ENCODE peak calls at places on chromosomes 3 and 15, in seven cellular contexts. One of them, this sample, is unnamed.

GRCh38 chr15:31292391-31293020 is 34.1 kb upstream of the KLF13 start:
- DNase-seq in activated gamma-delta T cell treated with Interleukin-2 at 50 U/mL for 16 hours: no peak
- DNase-seq in GOT3: no peak
- DNase-seq in stimulated activated CD4-positive, alpha-beta T cell treated with anti-CD3 and anti-CD28 coated beads, Interleukin-12 subunit alpha, Interleukin-12 subunit beta, amount 100 ng/mL, for 4 hours: no peak
- DNase-seq in CD4-positive, CD25-positive, alpha-beta regulatory T cell: no peak
- DNase-seq in NCI-H1436: no peak
- DNase-seq in neural crest cell: peak; percentile 0
- DNase-seq in this sample: no peak

GRCh38 chr15:55319537-55320325 is 709 bp downstream of the PIGB start:
- DNase-seq in activated gamma-delta T cell treated with Interleukin-2 at 50 U/mL for 16 hours: no peak
- DNase-seq in GOT3: no peak
- DNase-seq in stimulated activated CD4-positive, alpha-beta T cell treated with anti-CD3 and anti-CD28 coated beads, Interleukin-12 subunit alpha, Interleukin-12 subunit beta, amount 100 ng/mL, for 4 hours: no peak
- DNase-seq in CD4-positive, CD25-positive, alpha-beta regulatory T cell: no peak
- DNase-seq in NCI-H1436: no peak
- DNase-seq in neural crest cell: no peak
- DNase-seq in this sample: peak; percentile 72

GRCh38 chr15:30958219-30958618 is 33.2 kb downstream of the MTMR10 start:
- DNase-seq in activated gamma-delta T cell treated with Interleukin-2 at 50 U/mL for 16 hours: no peak
- DNase-seq in GOT3: no peak
- DNase-seq in stimulated activated CD4-positive, alpha-beta T cell treated with anti-CD3 and anti-CD28 coated beads, Interleukin-12 subunit alpha, Interleukin-12 subunit beta, amount 100 ng/mL, for 4 hours: no peak
- DNase-seq in CD4-positive, CD25-positive, alpha-beta regulatory T cell: no peak
- DNase-seq in NCI-H1436: no peak
- DNase-seq in neural crest cell: no peak
- DNase-seq in this sample: no peak

GRCh38 chr3:188264231-188265213 is 110.6 kb downstream of the LPP start:
- DNase-seq in activated gamma-delta T cell treated with Interleukin-2 at 50 U/mL for 16 hours: no peak
- DNase-seq in GOT3: no peak
- DNase-seq in stimulated activated CD4-positive, alpha-beta T cell treated with anti-CD3 and anti-CD28 coated beads, Interleukin-12 subunit alpha, Interleukin-12 subunit beta, amount 100 ng/mL, for 4 hours: no peak
- DNase-seq in CD4-positive, CD25-positive, alpha-beta regulatory T cell: no peak
- DNase-seq in NCI-H1436: no peak
- DNase-seq in neural crest cell: no peak
- DNase-seq in this sample: no peak

GRCh38 chr15:86138798-86139197 is 59.1 kb downstream of the AGBL1 start:
- DNase-seq in activated gamma-delta T cell treated with Interleukin-2 at 50 U/mL for 16 hours: no peak
- DNase-seq in GOT3: no peak
- DNase-seq in stimulated activated CD4-positive, alpha-beta T cell treated with anti-CD3 and anti-CD28 coated beads, Interleukin-12 subunit alpha, Interleukin-12 subunit beta, amount 100 ng/mL, for 4 hours: no peak
- DNase-seq in CD4-positive, CD25-positive, alpha-beta regulatory T cell: no peak
- DNase-seq in NCI-H1436: no peak
- DNase-seq in neural crest cell: no peak
- DNase-seq in this sample: no peak

GRCh38 chr15:88218557-88219214 is 37.9 kb downstream of the NTRK3 start:
- DNase-seq in activated gamma-delta T cell treated with Interleukin-2 at 50 U/mL for 16 hours: no peak
- DNase-seq in GOT3: no peak
- DNase-seq in stimulated activated CD4-positive, alpha-beta T cell treated with anti-CD3 and anti-CD28 coated beads, Interleukin-12 subunit alpha, Interleukin-12 subunit beta, amount 100 ng/mL, for 4 hours: no peak
- DNase-seq in CD4-positive, CD25-positive, alpha-beta regulatory T cell: no peak
- DNase-seq in NCI-H1436: no peak
- DNase-seq in neural crest cell: no peak
- DNase-seq in this sample: no peak

GRCh38 chr3:157027861-157028745 is 131.8 kb downstream of the CCNL1 start:
- DNase-seq in activated gamma-delta T cell treated with Interleukin-2 at 50 U/mL for 16 hours: no peak
- DNase-seq in GOT3: no peak
- DNase-seq in stimulated activated CD4-positive, alpha-beta T cell treated with anti-CD3 and anti-CD28 coated beads, Interleukin-12 subunit alpha, Interleukin-12 subunit beta, amount 100 ng/mL, for 4 hours: no peak
- DNase-seq in CD4-positive, CD25-positive, alpha-beta regulatory T cell: no peak
- DNase-seq in NCI-H1436: no peak
- DNase-seq in neural crest cell: no peak
- DNase-seq in this sample: no peak

GRCh38 chr3:188446014-188446413 is 292.1 kb downstream of the LPP start:
- DNase-seq in activated gamma-delta T cell treated with Interleukin-2 at 50 U/mL for 16 hours: no peak
- DNase-seq in GOT3: no peak
- DNase-seq in stimulated activated CD4-positive, alpha-beta T cell treated with anti-CD3 and anti-CD28 coated beads, Interleukin-12 subunit alpha, Interleukin-12 subunit beta, amount 100 ng/mL, for 4 hours: no peak
- DNase-seq in CD4-positive, CD25-positive, alpha-beta regulatory T cell: no peak
- DNase-seq in NCI-H1436: no peak
- DNase-seq in neural crest cell: no peak
- DNase-seq in this sample: no peak

GRCh38 chr3:64188810-64189560 is 36.3 kb downstream of the PRICKLE2 start:
- DNase-seq in activated gamma-delta T cell treated with Interleukin-2 at 50 U/mL for 16 hours: no peak
- DNase-seq in GOT3: no peak
- DNase-seq in stimulated activated CD4-positive, alpha-beta T cell treated with anti-CD3 and anti-CD28 coated beads, Interleukin-12 subunit alpha, Interleukin-12 subunit beta, amount 100 ng/mL, for 4 hours: no peak
- DNase-seq in CD4-positive, CD25-positive, alpha-beta regulatory T cell: no peak
- DNase-seq in NCI-H1436: no peak
- DNase-seq in neural crest cell: no peak
- DNase-seq in this sample: peak; percentile 77

GRCh38 chr15:35738370-35738769 is 192.4 kb upstream of the DPH6 start:
- DNase-seq in activated gamma-delta T cell treated with Interleukin-2 at 50 U/mL for 16 hours: no peak
- DNase-seq in GOT3: no peak
- DNase-seq in stimulated activated CD4-positive, alpha-beta T cell treated with anti-CD3 and anti-CD28 coated beads, Interleukin-12 subunit alpha, Interleukin-12 subunit beta, amount 100 ng/mL, for 4 hours: no peak
- DNase-seq in CD4-positive, CD25-positive, alpha-beta regulatory T cell: no peak
- DNase-seq in NCI-H1436: no peak
- DNase-seq in neural crest cell: no peak
- DNase-seq in this sample: no peak

GRCh38 chr15:49439678-49440375 is 16.8 kb downstream of the FGF7 start:
- DNase-seq in activated gamma-delta T cell treated with Interleukin-2 at 50 U/mL for 16 hours: no peak
- DNase-seq in GOT3: no peak
- DNase-seq in stimulated activated CD4-positive, alpha-beta T cell treated with anti-CD3 and anti-CD28 coated beads, Interleukin-12 subunit alpha, Interleukin-12 subunit beta, amount 100 ng/mL, for 4 hours: no peak
- DNase-seq in CD4-positive, CD25-positive, alpha-beta regulatory T cell: no peak
- DNase-seq in NCI-H1436: no peak
- DNase-seq in neural crest cell: no peak
- DNase-seq in this sample: no peak

GRCh38 chr15:101256756-101257155 is 4.9 kb upstream of the CHSY1 start:
- DNase-seq in activated gamma-delta T cell treated with Interleukin-2 at 50 U/mL for 16 hours: no peak
- DNase-seq in GOT3: no peak
- DNase-seq in stimulated activated CD4-positive, alpha-beta T cell treated with anti-CD3 and anti-CD28 coated beads, Interleukin-12 subunit alpha, Interleukin-12 subunit beta, amount 100 ng/mL, for 4 hours: no peak
- DNase-seq in CD4-positive, CD25-positive, alpha-beta regulatory T cell: no peak
- DNase-seq in NCI-H1436: no peak
- DNase-seq in neural crest cell: no peak
- DNase-seq in this sample: peak; percentile 13

GRCh38 chr3:179853176-179853575 is 183.6 kb downstream of the PEX5L start:
- DNase-seq in activated gamma-delta T cell treated with Interleukin-2 at 50 U/mL for 16 hours: no peak
- DNase-seq in GOT3: no peak
- DNase-seq in stimulated activated CD4-positive, alpha-beta T cell treated with anti-CD3 and anti-CD28 coated beads, Interleukin-12 subunit alpha, Interleukin-12 subunit beta, amount 100 ng/mL, for 4 hours: no peak
- DNase-seq in CD4-positive, CD25-positive, alpha-beta regulatory T cell: no peak
- DNase-seq in NCI-H1436: no peak
- DNase-seq in neural crest cell: no peak
- DNase-seq in this sample: no peak

GRCh38 chr3:41580274-41580959 is 381.1 kb downstream of the CTNNB1 start:
- DNase-seq in activated gamma-delta T cell treated with Interleukin-2 at 50 U/mL for 16 hours: no peak
- DNase-seq in GOT3: no peak
- DNase-seq in stimulated activated CD4-positive, alpha-beta T cell treated with anti-CD3 and anti-CD28 coated beads, Interleukin-12 subunit alpha, Interleukin-12 subunit beta, amount 100 ng/mL, for 4 hours: no peak
- DNase-seq in CD4-positive, CD25-positive, alpha-beta regulatory T cell: no peak
- DNase-seq in NCI-H1436: no peak
- DNase-seq in neural crest cell: no peak
- DNase-seq in this sample: no peak

GRCh38 chr3:159766563-159767185 is 222.0 kb upstream of the IL12A start:
- DNase-seq in activated gamma-delta T cell treated with Interleukin-2 at 50 U/mL for 16 hours: no peak
- DNase-seq in GOT3: no peak
- DNase-seq in stimulated activated CD4-positive, alpha-beta T cell treated with anti-CD3 and anti-CD28 coated beads, Interleukin-12 subunit alpha, Interleukin-12 subunit beta, amount 100 ng/mL, for 4 hours: no peak
- DNase-seq in CD4-positive, CD25-positive, alpha-beta regulatory T cell: no peak
- DNase-seq in NCI-H1436: no peak
- DNase-seq in neural crest cell: no peak
- DNase-seq in this sample: peak; percentile 75

GRCh38 chr15:80175436-80175835 is 22.6 kb downstream of the FAH start:
- DNase-seq in activated gamma-delta T cell treated with Interleukin-2 at 50 U/mL for 16 hours: no peak
- DNase-seq in GOT3: no peak
- DNase-seq in stimulated activated CD4-positive, alpha-beta T cell treated with anti-CD3 and anti-CD28 coated beads, Interleukin-12 subunit alpha, Interleukin-12 subunit beta, amount 100 ng/mL, for 4 hours: no peak
- DNase-seq in CD4-positive, CD25-positive, alpha-beta regulatory T cell: no peak
- DNase-seq in NCI-H1436: no peak
- DNase-seq in neural crest cell: no peak
- DNase-seq in this sample: no peak

GRCh38 chr3:131072099-131072559 is 45.5 kb downstream of the NEK11 start:
- DNase-seq in activated gamma-delta T cell treated with Interleukin-2 at 50 U/mL for 16 hours: no peak
- DNase-seq in GOT3: no peak
- DNase-seq in stimulated activated CD4-positive, alpha-beta T cell treated with anti-CD3 and anti-CD28 coated beads, Interleukin-12 subunit alpha, Interleukin-12 subunit beta, amount 100 ng/mL, for 4 hours: no peak
- DNase-seq in CD4-positive, CD25-positive, alpha-beta regulatory T cell: no peak
- DNase-seq in NCI-H1436: no peak
- DNase-seq in neural crest cell: no peak
- DNase-seq in this sample: no peak

GRCh38 chr3:4421121-4421520 is 45.9 kb downstream of the SUMF1 start:
- DNase-seq in activated gamma-delta T cell treated with Interleukin-2 at 50 U/mL for 16 hours: no peak
- DNase-seq in GOT3: no peak
- DNase-seq in stimulated activated CD4-positive, alpha-beta T cell treated with anti-CD3 and anti-CD28 coated beads, Interleukin-12 subunit alpha, Interleukin-12 subunit beta, amount 100 ng/mL, for 4 hours: no peak
- DNase-seq in CD4-positive, CD25-positive, alpha-beta regulatory T cell: no peak
- DNase-seq in NCI-H1436: no peak
- DNase-seq in neural crest cell: no peak
- DNase-seq in this sample: no peak

GRCh38 chr15:89469331-89470107 is 26.9 kb downstream of the RHCG start:
- DNase-seq in activated gamma-delta T cell treated with Interleukin-2 at 50 U/mL for 16 hours: no peak
- DNase-seq in GOT3: no peak
- DNase-seq in stimulated activated CD4-positive, alpha-beta T cell treated with anti-CD3 and anti-CD28 coated beads, Interleukin-12 subunit alpha, Interleukin-12 subunit beta, amount 100 ng/mL, for 4 hours: no peak
- DNase-seq in CD4-positive, CD25-positive, alpha-beta regulatory T cell: no peak
- DNase-seq in NCI-H1436: peak; percentile 64
- DNase-seq in neural crest cell: no peak
- DNase-seq in this sample: no peak

GRCh38 chr15:57375827-57376694 is at the start of gene CGNL1:
- DNase-seq in activated gamma-delta T cell treated with Interleukin-2 at 50 U/mL for 16 hours: no peak
- DNase-seq in GOT3: no peak
- DNase-seq in stimulated activated CD4-positive, alpha-beta T cell treated with anti-CD3 and anti-CD28 coated beads, Interleukin-12 subunit alpha, Interleukin-12 subunit beta, amount 100 ng/mL, for 4 hours: no peak
- DNase-seq in CD4-positive, CD25-positive, alpha-beta regulatory T cell: no peak
- DNase-seq in NCI-H1436: no peak
- DNase-seq in neural crest cell: peak; percentile 40
- DNase-seq in this sample: no peak

GRCh38 chr3:106765342-106765741 is 611.9 kb upstream of the CCDC54 start:
- DNase-seq in activated gamma-delta T cell treated with Interleukin-2 at 50 U/mL for 16 hours: no peak
- DNase-seq in GOT3: no peak
- DNase-seq in stimulated activated CD4-positive, alpha-beta T cell treated with anti-CD3 and anti-CD28 coated beads, Interleukin-12 subunit alpha, Interleukin-12 subunit beta, amount 100 ng/mL, for 4 hours: no peak
- DNase-seq in CD4-positive, CD25-positive, alpha-beta regulatory T cell: no peak
- DNase-seq in NCI-H1436: no peak
- DNase-seq in neural crest cell: no peak
- DNase-seq in this sample: no peak

GRCh38 chr15:25372298-25372697 is 66.5 kb downstream of the UBE3A start:
- DNase-seq in activated gamma-delta T cell treated with Interleukin-2 at 50 U/mL for 16 hours: no peak
- DNase-seq in GOT3: no peak
- DNase-seq in stimulated activated CD4-positive, alpha-beta T cell treated with anti-CD3 and anti-CD28 coated beads, Interleukin-12 subunit alpha, Interleukin-12 subunit beta, amount 100 ng/mL, for 4 hours: no peak
- DNase-seq in CD4-positive, CD25-positive, alpha-beta regulatory T cell: no peak
- DNase-seq in NCI-H1436: no peak
- DNase-seq in neural crest cell: no peak
- DNase-seq in this sample: no peak

GRCh38 chr3:190486201-190486865 is 27.6 kb upstream of the IL1RAP start:
- DNase-seq in activated gamma-delta T cell treated with Interleukin-2 at 50 U/mL for 16 hours: no peak
- DNase-seq in GOT3: no peak
- DNase-seq in stimulated activated CD4-positive, alpha-beta T cell treated with anti-CD3 and anti-CD28 coated beads, Interleukin-12 subunit alpha, Interleukin-12 subunit beta, amount 100 ng/mL, for 4 hours: no peak
- DNase-seq in CD4-positive, CD25-positive, alpha-beta regulatory T cell: no peak
- DNase-seq in NCI-H1436: peak; percentile 37
- DNase-seq in neural crest cell: no peak
- DNase-seq in this sample: no peak

GRCh38 chr3:64300790-64301423 is 75.6 kb upstream of the PRICKLE2 start:
- DNase-seq in activated gamma-delta T cell treated with Interleukin-2 at 50 U/mL for 16 hours: no peak
- DNase-seq in GOT3: no peak
- DNase-seq in stimulated activated CD4-positive, alpha-beta T cell treated with anti-CD3 and anti-CD28 coated beads, Interleukin-12 subunit alpha, Interleukin-12 subunit beta, amount 100 ng/mL, for 4 hours: no peak
- DNase-seq in CD4-positive, CD25-positive, alpha-beta regulatory T cell: no peak
- DNase-seq in NCI-H1436: no peak
- DNase-seq in neural crest cell: no peak
- DNase-seq in this sample: no peak

GRCh38 chr3:170724599-170724998 is 138.7 kb upstream of the SLC7A14 start:
- DNase-seq in activated gamma-delta T cell treated with Interleukin-2 at 50 U/mL for 16 hours: no peak
- DNase-seq in GOT3: no peak
- DNase-seq in stimulated activated CD4-positive, alpha-beta T cell treated with anti-CD3 and anti-CD28 coated beads, Interleukin-12 subunit alpha, Interleukin-12 subunit beta, amount 100 ng/mL, for 4 hours: no peak
- DNase-seq in CD4-positive, CD25-positive, alpha-beta regulatory T cell: no peak
- DNase-seq in NCI-H1436: no peak
- DNase-seq in neural crest cell: no peak
- DNase-seq in this sample: no peak

GRCh38 chr3:192054881-192055280 is 593.9 kb downstream of the PYDC2 start:
- DNase-seq in activated gamma-delta T cell treated with Interleukin-2 at 50 U/mL for 16 hours: no peak
- DNase-seq in GOT3: no peak
- DNase-seq in stimulated activated CD4-positive, alpha-beta T cell treated with anti-CD3 and anti-CD28 coated beads, Interleukin-12 subunit alpha, Interleukin-12 subunit beta, amount 100 ng/mL, for 4 hours: no peak
- DNase-seq in CD4-positive, CD25-positive, alpha-beta regulatory T cell: no peak
- DNase-seq in NCI-H1436: no peak
- DNase-seq in neural crest cell: no peak
- DNase-seq in this sample: no peak

GRCh38 chr3:177197934-177198484 is 727 bp upstream of the TBL1XR1 start:
- DNase-seq in activated gamma-delta T cell treated with Interleukin-2 at 50 U/mL for 16 hours: no peak
- DNase-seq in GOT3: no peak
- DNase-seq in stimulated activated CD4-positive, alpha-beta T cell treated with anti-CD3 and anti-CD28 coated beads, Interleukin-12 subunit alpha, Interleukin-12 subunit beta, amount 100 ng/mL, for 4 hours: no peak
- DNase-seq in CD4-positive, CD25-positive, alpha-beta regulatory T cell: no peak
- DNase-seq in NCI-H1436: peak; percentile 68
- DNase-seq in neural crest cell: no peak
- DNase-seq in this sample: no peak

GRCh38 chr3:143529018-143529478 is 319.2 kb downstream of the SLC9A9 start:
- DNase-seq in activated gamma-delta T cell treated with Interleukin-2 at 50 U/mL for 16 hours: peak; percentile 20
- DNase-seq in GOT3: no peak
- DNase-seq in stimulated activated CD4-positive, alpha-beta T cell treated with anti-CD3 and anti-CD28 coated beads, Interleukin-12 subunit alpha, Interleukin-12 subunit beta, amount 100 ng/mL, for 4 hours: peak; percentile 1
- DNase-seq in CD4-positive, CD25-positive, alpha-beta regulatory T cell: no peak
- DNase-seq in NCI-H1436: no peak
- DNase-seq in neural crest cell: no peak
- DNase-seq in this sample: no peak

GRCh38 chr15:29724026-29724425 is 98.2 kb downstream of the TJP1 start:
- DNase-seq in activated gamma-delta T cell treated with Interleukin-2 at 50 U/mL for 16 hours: no peak
- DNase-seq in GOT3: no peak
- DNase-seq in stimulated activated CD4-positive, alpha-beta T cell treated with anti-CD3 and anti-CD28 coated beads, Interleukin-12 subunit alpha, Interleukin-12 subunit beta, amount 100 ng/mL, for 4 hours: no peak
- DNase-seq in CD4-positive, CD25-positive, alpha-beta regulatory T cell: no peak
- DNase-seq in NCI-H1436: no peak
- DNase-seq in neural crest cell: no peak
- DNase-seq in this sample: no peak

This sample was measured in ascending aorta.